ENCODE peak calls at places on chromosomes 4 and X, in four cellular contexts. Z is GM12878, Y is H1, O is HepG2. B is an unnamed sample.
A peak's percentile ranks its signal among the peaks of the same experiment; 100 is the strongest.

GRCh38 chr4:5160668-5161067 is 109.4 kb downstream of the STK32B start:
- DNase-seq in Z (no peak), O (no peak), Y (no peak), B (no peak)

GRCh38 chr4:15654556-15655222 is 468 bp downstream of the FBXL5 start:
- DNase-seq in Y (no peak), Z (no peak), O (peak; percentile 15), B (no peak)

GRCh38 chrX:148310402-148311200 is 189.8 kb upstream of the AFF2 start:
- DNase-seq in O (no peak), Y (no peak), Z (peak; percentile 15), B (no peak)

GRCh38 chrX:2351999-2352995 is 148.5 kb downstream of the DHRSX start:
- DNase-seq in Z (no peak), O (no peak), Y (no peak), B (no peak)

GRCh38 chr4:152360045-152360410 is 175.9 kb downstream of the FBXW7 start:
- DNase-seq in O (no peak), Y (no peak), Z (no peak), B (no peak)

GRCh38 chr4:155705664-155706063 is 39.0 kb downstream of the GUCY1A1 start:
- DNase-seq in O (peak; percentile 4), Z (no peak), Y (no peak), B (no peak)

GRCh38 chr4:121726642-121727268 is 30.0 kb upstream of the ANXA5 start:
- DNase-seq in Y (no peak), Z (peak; percentile 47), O (peak; percentile 64), B (peak; percentile 18)

GRCh38 chrX:133448512-133449076 is 33.3 kb upstream of the GPC4 start:
- DNase-seq in Y (no peak), Z (no peak), O (no peak), B (no peak)

GRCh38 chr4:22122062-22122461 is 173.5 kb upstream of the KCNIP4 start:
- DNase-seq in O (no peak), Y (no peak), Z (no peak), B (no peak)

GRCh38 chr4:109735566-109736454 is 5.9 kb upstream of the PLA2G12A start:
- DNase-seq in Y (no peak), Z (no peak), O (no peak), B (no peak)

GRCh38 chr4:5638976-5639375 is 69.4 kb downstream of the EVC2 start:
- DNase-seq in Y (no peak), Z (no peak), O (no peak), B (no peak)

GRCh38 chr4:179624768-179625181 is 2182.5 kb upstream of the AGA start:
- DNase-seq in O (no peak), Y (no peak), Z (no peak), B (no peak)

GRCh38 chrX:64204252-64204651 is 1.3 kb downstream of the AMER1 start:
- DNase-seq in O (peak; percentile 55), Y (peak; percentile 41), Z (no peak), B (no peak)

GRCh38 chrX:109184506-109185139 is 297.3 kb downstream of the GUCY2F start:
- DNase-seq in Z (no peak), Y (no peak), O (no peak), B (peak; percentile 38)

GRCh38 chrX:153953342-153953830 is 8.9 kb upstream of the RENBP start:
- DNase-seq in O (peak; percentile 14), Y (peak; percentile 91), Z (no peak), B (no peak)

GRCh38 chr4:23788027-23788426 is 101.8 kb downstream of the PPARGC1A start:
- DNase-seq in Y (no peak), O (peak; percentile 81), Z (no peak), B (no peak)

GRCh38 chrX:3076416-3076991 is 35.2 kb downstream of the ARSF start:
- DNase-seq in Z (no peak), O (no peak), Y (peak; percentile 46), B (no peak)

GRCh38 chr4:147590249-147590920 is 26.8 kb upstream of the TMEM184C start:
- DNase-seq in Z (no peak), Y (peak; percentile 82), O (peak; percentile 31), B (peak; percentile 33)

GRCh38 chr4:84971319-84971932 is 4.9 kb upstream of the WDFY3 start:
- DNase-seq in Y (no peak), Z (no peak), O (peak; percentile 53), B (no peak)

DNA sequence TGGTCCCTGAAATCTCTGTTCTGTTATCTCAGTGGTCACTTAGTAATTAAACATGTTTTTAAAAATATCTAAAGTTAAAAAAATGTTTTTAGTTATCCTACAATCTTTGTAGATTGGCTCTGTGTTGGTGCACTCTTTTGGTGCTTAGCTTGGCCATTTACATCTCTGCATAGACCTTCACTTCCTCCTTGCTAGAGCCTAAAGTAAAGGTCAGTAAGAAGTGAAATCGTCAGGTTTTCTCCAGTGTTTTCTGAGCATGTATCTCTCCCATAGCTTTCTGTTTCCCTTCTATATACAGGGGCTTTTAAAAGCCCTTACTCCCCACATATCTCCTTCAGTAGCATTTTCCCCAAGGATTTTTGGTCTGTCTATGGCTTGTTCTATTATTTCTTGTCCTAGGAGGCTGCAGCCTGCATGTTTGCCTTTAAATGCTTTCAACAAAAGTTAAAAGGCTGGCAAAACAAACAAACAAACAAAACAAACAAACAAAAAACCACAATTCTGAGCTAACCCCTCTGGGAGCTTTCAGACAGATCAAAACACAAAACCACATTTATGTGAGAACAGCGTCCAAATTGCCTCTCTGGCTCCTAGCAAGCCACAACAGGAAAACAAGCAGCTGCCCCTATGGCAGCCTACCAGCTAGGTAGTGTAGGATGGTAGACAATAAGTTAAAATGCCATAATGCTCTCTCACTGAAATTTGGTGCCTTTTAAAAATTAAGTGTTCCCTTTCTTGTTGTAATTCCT is 27.3 kb upstream of the GPRASP2 start:
- DNase-seq in O (no peak), Z (peak; percentile 0), Y (no peak), B (no peak)
- TF ChIP-seq SUZ12 in O (no peak), Z (no peak), Y (no peak), B (no peak)

DNA sequence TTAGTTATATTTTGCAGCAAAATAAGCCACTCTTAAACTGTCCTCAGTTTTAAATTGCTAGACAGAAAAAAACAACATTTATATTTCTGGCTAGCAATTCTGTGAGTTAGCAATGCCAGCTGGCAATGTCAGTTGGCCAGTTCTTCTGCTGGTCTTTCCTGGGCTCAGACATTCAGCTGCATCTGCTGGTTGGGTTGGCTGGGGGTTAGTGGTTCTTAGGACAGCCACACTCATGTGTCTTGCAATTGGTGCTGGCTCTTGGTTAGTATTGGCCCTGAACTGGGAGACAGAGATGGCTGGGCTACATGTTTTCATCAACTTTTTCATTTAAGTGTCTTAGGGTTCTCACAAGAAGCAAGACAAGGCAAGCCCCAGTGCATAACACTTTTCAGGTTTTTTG is 48.0 kb upstream of the PDLIM5 start:
- DNase-seq in Y (no peak), O (no peak), Z (no peak), B (no peak)
- H3K4me1 ChIP-seq in Y (no peaks in the 10 kb centered on the region), O (peaks cover 6% of the 10 kb centered on the region), Z (no peaks in the 10 kb centered on the region), B (no peaks in the 10 kb centered on the region)

DNA sequence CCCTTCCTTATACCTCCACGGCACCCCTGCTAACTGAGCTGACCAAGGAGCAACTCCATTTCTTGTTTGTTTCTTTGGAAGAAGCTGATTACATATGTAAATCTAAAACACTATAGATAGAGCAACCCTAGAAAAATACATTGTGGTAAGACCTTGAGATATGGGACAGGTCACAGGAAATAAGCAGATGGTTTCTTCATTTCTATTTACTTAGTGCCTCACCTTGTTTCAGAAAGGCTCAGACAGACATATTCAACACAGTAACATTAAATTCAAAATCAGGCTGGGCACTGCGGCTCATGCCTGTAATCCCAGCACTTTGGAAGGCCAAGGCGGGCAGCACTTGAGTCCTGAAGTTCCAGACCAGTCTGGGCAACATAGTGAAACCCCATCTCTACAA is 47.3 kb downstream of the IRF2 start:
- DNase-seq in Y (no peak), Z (no peak), O (no peak), B (no peak)
- H3K36me3 ChIP-seq in Y (peaks cover 24% of the 10 kb centered on the region), Z (peaks cover 33% of the 10 kb centered on the region), O (peaks cover 13% of the 10 kb centered on the region), B (peaks cover 10% of the 10 kb centered on the region)

GRCh38 chr4:138217567-138217966 is 24.6 kb downstream of the SLC7A11 start:
- DNase-seq in Z (no peak), O (no peak), Y (no peak), B (no peak)
- TF ChIP-seq SUZ12 in Z (no peak), O (no peak), Y (no peak), B (no peak)

DNA sequence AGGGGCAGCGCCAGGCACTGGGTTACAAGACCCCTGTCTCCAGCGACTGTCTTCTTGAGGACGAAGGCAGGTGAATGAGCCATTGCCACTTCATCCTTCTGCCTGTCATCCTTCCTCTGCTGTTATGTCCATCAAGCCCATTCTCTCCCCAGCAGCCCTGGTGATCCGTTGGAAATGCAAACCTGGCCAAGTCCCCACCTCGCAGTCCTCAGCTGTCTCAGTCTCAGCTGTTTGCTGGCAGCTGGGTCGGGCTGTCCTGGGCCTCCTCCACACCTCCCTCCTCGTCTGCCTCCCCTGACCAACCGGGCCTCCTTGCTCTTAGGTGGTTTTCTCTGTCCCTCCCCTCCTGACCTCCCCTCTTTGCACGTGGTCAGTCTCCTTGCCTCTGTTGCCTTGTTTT is 38.0 kb downstream of the PTTG2 start:
- DNase-seq in O (no peak), Y (no peak), Z (no peak), B (no peak)
- H3K4me1 ChIP-seq in O (peaks cover 24% of the 10 kb centered on the region), Y (peaks cover 9% of the 10 kb centered on the region), Z (peaks cover 9% of the 10 kb centered on the region), B (peaks cover 3% of the 10 kb centered on the region)

GRCh38 chr4:1237981-1238675 is 10.8 kb downstream of the CTBP1 start:
- DNase-seq in Y (no peak), Z (no peak), O (no peak), B (no peak)

GRCh38 chr4:1240721-1241465 is 8.0 kb downstream of the CTBP1 start:
- DNase-seq in O (no peak), Z (no peak), Y (no peak), B (no peak)

GRCh38 chr4:1239949-1240305 is 9.0 kb downstream of the CTBP1 start:
- DNase-seq in Y (no peak), O (no peak), Z (no peak), B (no peak)

GRCh38 chr4:1239141-1239948 is 9.6 kb downstream of the CTBP1 start:
- DNase-seq in Y (no peak), O (no peak), Z (no peak), B (no peak)

GRCh38 chr4:1238676-1239000 is 10.3 kb downstream of the CTBP1 start:
- DNase-seq in Y (no peak), O (no peak), Z (no peak), B (no peak)
- H3K36me3 ChIP-seq in Y (peaks cover 51% of the 10 kb centered on the region), O (peaks cover 25% of the 10 kb centered on the region), Z (peaks cover 25% of the 10 kb centered on the region), B (peaks cover 92% of the 10 kb centered on the region)

DNA sequence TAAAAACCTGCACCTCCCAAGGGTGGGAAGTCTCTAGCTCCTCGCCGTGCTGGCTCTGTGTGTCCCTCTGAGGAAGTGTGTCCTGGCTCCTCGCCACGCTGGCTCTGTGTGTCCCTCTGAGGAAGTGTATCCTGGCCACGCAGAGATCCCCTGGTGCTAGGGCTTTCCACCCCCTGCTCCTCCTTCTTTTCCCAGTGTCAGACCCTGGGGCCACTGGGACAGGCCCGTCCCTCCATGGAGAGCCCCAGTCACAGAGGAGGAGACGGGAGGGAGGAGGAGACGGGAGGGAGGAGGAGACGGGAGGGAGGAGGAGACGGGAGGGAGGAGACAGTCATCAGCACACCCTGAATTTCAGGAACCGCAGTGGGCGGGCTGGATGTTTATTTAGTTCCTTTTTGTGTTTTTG is 53.8 kb upstream of the HGFAC start:
- DNase-seq in O (no peak), Y (peak; percentile 47), Z (no peak), B (no peak)
- TF ChIP-seq SUZ12 in O (no peak), Y (no peak), Z (no peak), B (no peak)

B was measured in NT2/D1.